ENCODE peak calls at places on chromosomes 11 and 22, in seven cellular contexts. G is HS-5; T is tibial artery; S is Kasumi-1; Z is GM19239; H is stimulated activated naive B cell treated with anti-CD40 and anti-IgM and Interleukin-4, amounts not matched to agents 10 μg/mL and 1 μg/mL and 100 μg/mL, for 72 hours; K is activated CD4-positive, alpha-beta T cell treated with anti-CD3 and anti-CD28 coated beads, Interleukin-2, amount 50 U/mL, for 24 hours. F is an unnamed sample.

GRCh38 chr22:50144005-50144614 is 26.4 kb upstream of the PANX2 start:
- DNase-seq in Z (no peak), G (no peak), T (no peak), S (no peak), K (no peak), H (no peak), F (no peak)

GRCh38 chr11:2930705-2931415 is 1.6 kb upstream of the PHLDA2 start:
- DNase-seq in G (no peak), T (peak; percentile 57), K (no peak), H (peak; percentile 48), Z (peak; percentile 81), S (no peak), F (peak; percentile 31)

GRCh38 chr11:28822596-28822995 is 714.4 kb downstream of the METTL15 start:
- DNase-seq in G (no peak), S (no peak), K (no peak), T (no peak), Z (no peak), H (no peak), F (no peak)

GRCh38 chr11:12598330-12599256 is 75.6 kb upstream of the TEAD1 start:
- DNase-seq in K (no peak), H (no peak), Z (no peak), G (no peak), T (peak; percentile 21), S (no peak), F (no peak)

GRCh38 chr22:23542933-23543332 is 37.2 kb downstream of the IGLL1 start:
- DNase-seq in K (no peak), G (no peak), H (no peak), Z (no peak), S (no peak), T (no peak), F (no peak)

GRCh38 chr11:19426022-19426718 is 185.4 kb upstream of the E2F8 start:
- DNase-seq in K (no peak), T (no peak), H (no peak), G (no peak), S (no peak), Z (no peak), F (no peak)

GRCh38 chr11:73221996-73222395 is 3.9 kb downstream of the P2RY2 start:
- DNase-seq in K (no peak), Z (no peak), H (no peak), S (no peak), G (no peak), T (no peak), F (no peak)

GRCh38 chr11:93267383-93267782 is 63.2 kb upstream of the DEUP1 start:
- DNase-seq in S (no peak), T (no peak), Z (no peak), G (no peak), K (no peak), H (no peak), F (no peak)

GRCh38 chr11:35304900-35305299 is 114.5 kb downstream of the SLC1A2 start:
- DNase-seq in T (no peak), H (no peak), Z (no peak), S (no peak), K (no peak), G (no peak), F (no peak)

GRCh38 chr11:64250875-64251721 is at the start of gene PLCB3:
- DNase-seq in K (peak; percentile 39), G (no peak), H (no peak), Z (peak; percentile 91), T (no peak), S (peak; percentile 50), F (peak; percentile 65)

GRCh38 chr11:35246725-35247124 is 107.8 kb downstream of the CD44 start:
- DNase-seq in H (no peak), T (peak; percentile 25), K (no peak), Z (no peak), G (no peak), S (no peak), F (no peak)

GRCh38 chr11:129374081-129374992 is 1.3 kb upstream of the BARX2 start:
- DNase-seq in T (no peak), Z (no peak), S (no peak), K (no peak), H (no peak), G (no peak), F (no peak)

GRCh38 chr11:2583605-2583958 is 116.2 kb downstream of the KCNQ1OT1 start:
- DNase-seq in K (no peak), S (no peak), G (no peak), Z (no peak), T (peak; percentile 10), H (no peak), F (no peak)

GRCh38 chr11:12914401-12914912 is 94.7 kb upstream of the RASSF10 start:
- DNase-seq in T (peak; percentile 27), S (peak; percentile 3), G (no peak), K (no peak), H (no peak), Z (peak; percentile 14), F (no peak)

GRCh38 chr11:35951659-35952058 is 7.8 kb downstream of the LDLRAD3 start:
- DNase-seq in S (no peak), G (no peak), Z (no peak), H (no peak), K (no peak), T (no peak), F (no peak)

GRCh38 chr11:36265793-36266628 is 23.2 kb downstream of the COMMD9 start:
- DNase-seq in Z (peak; percentile 49), K (peak; percentile 19), G (no peak), H (peak; percentile 34), S (peak; percentile 43), T (peak; percentile 27), F (peak; percentile 5)

GRCh38 chr11:120801801-120802689 is 221.9 kb upstream of the TBCEL start:
- DNase-seq in Z (peak; percentile 52), S (peak; percentile 15), H (no peak), K (peak; percentile 25), G (peak; percentile 13), T (peak; percentile 41), F (peak; percentile 5)

GRCh38 chr11:44363116-44363515 is 53.2 kb upstream of the ALX4 start:
- DNase-seq in K (no peak), G (no peak), H (no peak), T (no peak), S (no peak), Z (no peak), F (no peak)

GRCh38 chr11:117912497-117912896 is 16.7 kb downstream of the TMPRSS13 start:
- DNase-seq in T (no peak), G (no peak), Z (no peak), S (no peak), K (no peak), H (no peak), F (no peak)

GRCh38 chr11:134468081-134468668 is 56.1 kb upstream of the B3GAT1 start:
- DNase-seq in G (no peak), K (no peak), T (no peak), H (no peak), S (no peak), Z (no peak), F (no peak)

GRCh38 chr22:31148953-31149627 is 8.8 kb upstream of the PLA2G3 start:
- DNase-seq in H (peak; percentile 24), T (peak; percentile 61), S (peak; percentile 87), Z (no peak), K (peak; percentile 22), G (no peak), F (no peak)

GRCh38 chr11:128627666-128628342 is 40.4 kb upstream of the ETS1 start:
- DNase-seq in S (no peak), H (no peak), K (peak; percentile 25), G (no peak), Z (no peak), T (no peak), F (no peak)

GRCh38 chr11:127651175-127651887 is 650.8 kb upstream of the KIRREL3 start:
- DNase-seq in H (no peak), G (peak; percentile 86), S (no peak), T (no peak), Z (no peak), K (no peak), F (no peak)

GRCh38 chr11:110472858-110473257 is 43.1 kb downstream of the FDX1 start:
- DNase-seq in G (peak; percentile 24), S (no peak), T (no peak), H (no peak), Z (no peak), K (no peak), F (no peak)

GRCh38 chr11:74397531-74398243 is 546 bp downstream of the PGM2L1 start:
- DNase-seq in K (no peak), T (peak; percentile 23), G (no peak), H (peak; percentile 15), S (peak; percentile 69), Z (no peak), F (peak; percentile 13)

GRCh38 chr11:76962583-76963416 is 71.4 kb upstream of the B3GNT6 start:
- DNase-seq in H (no peak), G (no peak), Z (peak; percentile 27), T (no peak), S (peak; percentile 6), K (no peak), F (no peak)

GRCh38 chr11:61983419-61983818 is 16.0 kb upstream of the FTH1 start:
- DNase-seq in Z (no peak), K (no peak), T (no peak), G (no peak), H (no peak), S (no peak), F (no peak)

GRCh38 chr11:66706989-66707388 is 22.0 kb downstream of the SPTBN2 start:
- DNase-seq in S (no peak), H (no peak), K (no peak), G (no peak), Z (no peak), T (no peak), F (no peak)

F was measured in activated T-helper 1 cell treated with Interleukin-2 at 50 U/mL for 16 hours.